ENCODE peak calls at places on chromosome 2, in seven cellular contexts. D, E, H, M, G, X and L are unnamed samples.

GRCh38 chr2:29966256-29966655 is 44.9 kb upstream of the ALK start:
- DNase-seq in D (no peak), E (no peak), H (no peak), M (peak; percentile 72), G (no peak), X (no peak), L (no peak)

GRCh38 chr2:74401891-74402290 is 19.5 kb downstream of the C2orf81 start:
- DNase-seq in D (no peak), E (no peak), H (no peak), M (no peak), G (no peak), X (no peak), L (no peak)

GRCh38 chr2:113251118-113251517 is 27.6 kb downstream of the PAX8 start:
- DNase-seq in D (no peak), E (no peak), H (no peak), M (no peak), G (no peak), X (no peak), L (no peak)

GRCh38 chr2:235170536-235171510 is 219.0 kb downstream of the SH3BP4 start:
- DNase-seq in D (no peak), E (no peak), H (no peak), M (peak; percentile 74), G (peak; percentile 12), X (peak; percentile 67), L (peak; percentile 55)

GRCh38 chr2:74149570-74150319 is 2.0 kb upstream of the BOLA3 start:
- DNase-seq in D (no peak), E (no peak), H (no peak), M (no peak), G (no peak), X (no peak), L (no peak)

GRCh38 chr2:133568172-133568571 is at the start of gene NCKAP5:
- DNase-seq in D (no peak), E (no peak), H (peak; percentile 10), M (peak; percentile 76), G (peak; percentile 38), X (no peak), L (no peak)

GRCh38 chr2:144240656-144241339 is 279.1 kb downstream of the ZEB2 start:
- DNase-seq in D (no peak), E (no peak), H (no peak), M (no peak), G (no peak), X (no peak), L (no peak)

GRCh38 chr2:165874445-165875039 is 79.0 kb downstream of the TTC21B start:
- DNase-seq in D (no peak), E (no peak), H (no peak), M (peak; percentile 76), G (peak; percentile 32), X (peak; percentile 21), L (peak; percentile 34)

GRCh38 chr2:37665038-37665437 is 6.4 kb downstream of the CDC42EP3 start:
- DNase-seq in D (no peak), E (no peak), H (no peak), M (no peak), G (no peak), X (no peak), L (no peak)
- H3K4me3 ChIP-seq in D (no peak overlapping the region), E (peak overlapping the region; percentile 98), H (no peak overlapping the region), M (no peak overlapping the region), G (no peak overlapping the region), X (no peak overlapping the region), L (peak overlapping the region; percentile 91)

GRCh38 chr2:22812065-22812680 is 572.8 kb upstream of the KLHL29 start:
- DNase-seq in D (no peak), E (no peak), H (no peak), M (no peak), G (no peak), X (no peak), L (no peak)

GRCh38 chr2:22807876-22808275 is 577.1 kb upstream of the KLHL29 start:
- DNase-seq in D (no peak), E (no peak), H (no peak), M (no peak), G (no peak), X (no peak), L (no peak)
- H3K4me3 ChIP-seq in D (no peak overlapping the region), E (no peak overlapping the region), H (no peak overlapping the region), M (no peak overlapping the region), G (no peak overlapping the region), X (no peak overlapping the region), L (no peak overlapping the region)

GRCh38 chr2:117858892-117859531 is 44.5 kb downstream of the DDX18 start:
- DNase-seq in D (no peak), E (no peak), H (no peak), M (no peak), G (no peak), X (no peak), L (no peak)

GRCh38 chr2:117859532-117859911 is 45.0 kb downstream of the DDX18 start:
- DNase-seq in D (no peak), E (no peak), H (no peak), M (no peak), G (no peak), X (no peak), L (no peak)

GRCh38 chr2:117858336-117858735 is 43.8 kb downstream of the DDX18 start:
- DNase-seq in D (no peak), E (no peak), H (no peak), M (no peak), G (no peak), X (no peak), L (no peak)

GRCh38 chr2:117862459-117862858 is 48.0 kb downstream of the DDX18 start:
- DNase-seq in D (peak; percentile 22), E (no peak), H (no peak), M (no peak), G (no peak), X (no peak), L (no peak)

DNA sequence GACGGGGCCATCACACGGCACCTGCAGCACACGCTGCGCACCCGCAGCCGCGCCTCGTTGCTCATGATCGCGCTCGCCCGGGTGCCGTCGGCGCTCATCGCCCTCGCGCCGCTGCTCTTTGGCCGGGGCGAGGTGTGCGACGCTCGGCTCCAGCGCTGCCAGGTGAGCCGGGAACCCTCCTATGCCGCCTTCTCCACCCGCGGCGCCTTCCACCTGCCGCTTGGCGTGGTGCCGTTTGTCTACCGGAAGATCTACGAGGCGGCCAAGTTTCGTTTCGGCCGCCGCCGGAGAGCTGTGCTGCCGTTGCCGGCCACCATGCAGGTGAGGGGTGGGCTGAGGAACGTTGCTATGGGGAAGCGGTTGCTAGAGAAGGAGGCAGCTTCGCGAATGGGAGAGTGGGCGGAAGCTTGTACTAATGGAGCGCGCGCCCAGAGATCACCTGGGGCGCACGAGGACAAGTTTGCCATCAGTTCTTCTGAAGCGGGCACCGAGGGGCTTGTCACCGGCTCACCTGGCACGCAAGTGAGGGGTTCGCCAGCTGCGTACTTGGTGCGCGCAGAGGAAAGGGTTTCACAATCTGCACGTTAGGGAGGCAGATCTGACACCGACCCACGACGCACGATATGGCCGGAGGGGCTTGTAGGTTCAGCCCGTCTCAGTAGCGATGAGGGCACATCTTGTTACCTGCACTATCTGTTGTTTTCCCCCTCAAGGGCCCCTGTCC is 45.6 kb downstream of the DDX18 start:
- DNase-seq in D (no peak), E (no peak), H (no peak), M (no peak), G (no peak), X (no peak), L (no peak)
- H3K4me3 ChIP-seq in D (no peak overlapping the region), E (no peak overlapping the region), H (no peak overlapping the region), M (no peak overlapping the region), G (no peak overlapping the region), X (peak overlapping the region; percentile 33), L (peak overlapping the region; percentile 27)

DNA sequence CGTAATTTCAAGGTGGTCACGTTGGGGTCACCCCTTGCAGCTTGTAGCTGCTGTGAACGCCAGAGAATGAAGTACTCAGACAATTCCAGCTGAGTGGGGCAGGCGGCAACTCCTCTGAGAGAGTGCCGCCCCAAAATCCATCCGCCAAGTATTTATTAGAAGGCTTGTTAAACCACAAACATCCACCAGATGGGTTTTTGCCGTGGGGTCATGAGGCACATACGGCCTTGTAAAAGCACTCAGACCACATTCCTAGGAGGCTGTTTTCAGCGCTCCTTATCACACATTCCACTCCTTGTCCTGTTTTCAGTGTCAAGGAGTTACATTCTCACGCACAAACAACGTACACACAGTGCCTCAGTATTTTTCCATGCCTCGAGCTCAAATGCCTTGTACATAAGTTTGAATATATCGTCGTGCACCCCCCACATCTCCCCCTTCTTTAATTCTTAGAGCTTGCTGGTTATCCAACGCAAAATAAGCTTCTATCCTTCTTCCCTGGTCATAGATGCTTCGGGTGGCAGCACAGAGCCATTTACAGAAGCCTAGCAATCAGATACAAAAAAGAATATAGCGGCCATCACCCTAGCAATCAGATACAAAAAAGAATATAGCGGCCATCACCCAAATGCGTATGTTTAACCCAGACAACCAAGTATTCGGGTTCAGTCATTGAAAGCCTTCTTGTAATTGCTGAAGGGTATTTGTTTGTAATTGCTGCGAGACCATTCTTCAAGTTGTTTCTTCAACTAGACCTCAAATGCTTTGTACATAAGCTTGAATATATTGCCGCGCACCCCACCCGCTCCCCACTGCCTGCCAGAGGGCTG is 7.3 kb downstream of the ALPP start:
- DNase-seq in D (peak; percentile 91), E (no peak), H (no peak), M (no peak), G (no peak), X (peak; percentile 97), L (peak; percentile 93)
- H3K4me3 ChIP-seq in D (peak overlapping the region; percentile 2), E (no peak overlapping the region), H (no peak overlapping the region), M (no peak overlapping the region), G (no peak overlapping the region), X (no peak overlapping the region), L (no peak overlapping the region)

GRCh38 chr2:101232770-101233169 is 19.9 kb upstream of the CNOT11 start:
- DNase-seq in D (no peak), E (no peak), H (no peak), M (no peak), G (no peak), X (no peak), L (no peak)

GRCh38 chr2:101230541-101230993 is 22.1 kb upstream of the CNOT11 start:
- DNase-seq in D (no peak), E (no peak), H (no peak), M (peak; percentile 45), G (no peak), X (no peak), L (peak; percentile 31)

GRCh38 chr2:101231253-101231652 is 21.4 kb upstream of the CNOT11 start:
- DNase-seq in D (no peak), E (no peak), H (no peak), M (no peak), G (no peak), X (no peak), L (no peak)

GRCh38 chr2:101231937-101232336 is 20.7 kb upstream of the CNOT11 start:
- DNase-seq in D (no peak), E (no peak), H (no peak), M (no peak), G (no peak), X (no peak), L (no peak)

GRCh38 chr2:101234169-101234938 is 18.3 kb upstream of the CNOT11 start:
- DNase-seq in D (no peak), E (no peak), H (no peak), M (no peak), G (no peak), X (no peak), L (no peak)
- H3K4me3 ChIP-seq in D (no peak overlapping the region), E (no peak overlapping the region), H (no peak overlapping the region), M (no peak overlapping the region), G (no peak overlapping the region), X (no peak overlapping the region), L (no peak overlapping the region)

GRCh38 chr2:55277310-55277709 is 8.3 kb upstream of the MTIF2 start:
- DNase-seq in D (no peak), E (no peak), H (no peak), M (no peak), G (no peak), X (no peak), L (no peak)

GRCh38 chr2:55282110-55282917 is 13.3 kb upstream of the MTIF2 start:
- DNase-seq in D (peak; percentile 40), E (peak; percentile 91), H (peak; percentile 88), M (peak; percentile 79), G (peak; percentile 57), X (peak; percentile 38), L (peak; percentile 29)

GRCh38 chr2:55283083-55283482 is 14.1 kb upstream of the MTIF2 start:
- DNase-seq in D (no peak), E (no peak), H (no peak), M (no peak), G (no peak), X (no peak), L (no peak)
- H3K4me3 ChIP-seq in D (no peak overlapping the region), E (peak overlapping the region; percentile 75), H (no peak overlapping the region), M (no peak overlapping the region), G (no peak overlapping the region), X (no peak overlapping the region), L (no peak overlapping the region)